ENCODE peak calls at places on chromosome 21, in nine cellular contexts. K is H1, B is ovary, R is stomach, S is A549, T is sigmoid colon, Q is transverse colon, I is suprapubic skin, F is K562. H is an unnamed sample.

GRCh38 chr21:28540514-28540913 is 452.2 kb downstream of the LTN1 start:
- DNase-seq in F (no peak), I (no peak), S (no peak), B (no peak), Q (no peak), T (no peak), K (no peak), R (no peak), H (no peak)

GRCh38 chr21:31576428-31576827 is 83.1 kb upstream of the SOD1 start:
- DNase-seq in B (no peak), Q (no peak), I (no peak), S (no peak), F (no peak), R (no peak), T (no peak), K (no peak), H (no peak)

GRCh38 chr21:15495965-15496364 is 233.8 kb upstream of the USP25 start:
- DNase-seq in K (no peak), I (no peak), S (no peak), B (no peak), T (no peak), R (no peak), Q (no peak), F (no peak), H (no peak)

GRCh38 chr21:15063821-15064575 is 802 bp downstream of the NRIP1 start:
- DNase-seq in K (peak), Q (peak), R (peak), B (no peak), T (peak), S (peak), F (peak), I (peak), H (peak)

GRCh38 chr21:15682977-15683376 is 46.8 kb upstream of the USP25 start:
- DNase-seq in K (no peak), B (no peak), F (no peak), Q (no peak), R (no peak), S (no peak), I (no peak), T (no peak), H (no peak)

GRCh38 chr21:42601656-42602055 is 51.8 kb upstream of the PDE9A start:
- DNase-seq in Q (no peak), F (no peak), B (no peak), T (no peak), I (no peak), S (no peak), R (no peak), K (no peak), H (no peak)

GRCh38 chr21:31526040-31526439 is 133.5 kb upstream of the SOD1 start:
- DNase-seq in F (no peak), T (no peak), I (no peak), B (no peak), R (no peak), S (peak), Q (no peak), K (no peak), H (no peak)

GRCh38 chr21:42445311-42445710 is 41.6 kb downstream of the UBASH3A start:
- DNase-seq in I (no peak), T (no peak), K (no peak), B (no peak), R (no peak), Q (no peak), F (no peak), S (no peak), H (no peak)

GRCh38 chr21:36968414-36968813 is 1.9 kb upstream of the HLCS start:
- DNase-seq in S (no peak), R (no peak), Q (no peak), T (no peak), K (no peak), B (no peak), I (no peak), F (no peak), H (no peak)

GRCh38 chr21:32260130-32260529 is 18.7 kb downstream of the MIS18A start:
- DNase-seq in S (no peak), B (no peak), Q (no peak), T (no peak), F (no peak), I (no peak), K (no peak), R (no peak), H (no peak)

GRCh38 chr21:27423906-27424595 is 457.2 kb upstream of the ADAMTS5 start:
- DNase-seq in S (no peak), B (no peak), R (no peak), Q (no peak), F (no peak), I (no peak), T (no peak), K (no peak), H (no peak)

GRCh38 chr21:42845296-42845965 is 33.9 kb downstream of the WDR4 start:
- DNase-seq in K (no peak), R (peak), F (no peak), S (no peak), B (no peak), I (peak), Q (no peak), T (peak), H (no peak)

GRCh38 chr21:29152936-29153335 is 22.5 kb downstream of the MAP3K7CL start:
- DNase-seq in K (no peak), R (no peak), I (no peak), B (no peak), Q (no peak), F (no peak), T (no peak), S (no peak), H (no peak)

GRCh38 chr21:42148584-42148983 is 70.4 kb upstream of the ABCG1 start:
- DNase-seq in K (no peak), Q (no peak), R (no peak), B (no peak), S (no peak), T (peak), I (peak), F (no peak), H (no peak)

GRCh38 chr21:15088483-15088882 is 23.7 kb upstream of the NRIP1 start:
- DNase-seq in R (no peak), I (no peak), F (no peak), B (no peak), S (no peak), K (no peak), Q (no peak), T (no peak), H (no peak)

GRCh38 chr21:19468981-19469715 is 1065.6 kb upstream of the TMPRSS15 start:
- DNase-seq in R (no peak), Q (no peak), F (no peak), B (no peak), S (no peak), T (no peak), K (no peak), I (no peak), H (no peak)

GRCh38 chr21:45098867-45099266 is 24.5 kb downstream of the ADARB1 start:
- DNase-seq in S (no peak), F (peak), R (no peak), I (no peak), Q (no peak), T (no peak), B (no peak), K (no peak), H (no peak)
- TF ChIP-seq CTCF in S (peak), F (peak), R (peak), I (no peak), Q (peak), T (no peak), B (no peak), K (no peak), H (peak)

GRCh38 chr21:33360871-33361602 is 36.3 kb downstream of the IFNAR1 start:
- DNase-seq in K (peak), T (peak), Q (peak), R (peak), S (peak), B (peak), F (peak), I (peak), H (peak)
- TF ChIP-seq EP300 in K (peak), T (no peak), Q (no peak), R (no peak), S (no peak), B (no peak), F (no peak), I (no peak), H (peak)

GRCh38 chr21:34889287-34889536 is 159.9 kb downstream of the RUNX1 start:
- DNase-seq in B (peak), I (no peak), F (no peak), S (no peak), T (peak), R (peak), K (no peak), Q (peak), H (no peak)

GRCh38 chr21:34888569-34889286 is 160.4 kb downstream of the RUNX1 start:
- DNase-seq in K (peak), I (peak), B (peak), F (peak), T (peak), Q (peak), S (peak), R (peak), H (peak)

GRCh38 chr21:34890258-34890723 is 158.8 kb downstream of the RUNX1 start:
- DNase-seq in B (no peak), S (no peak), F (no peak), R (no peak), K (peak), I (peak), Q (no peak), T (no peak), H (no peak)

GRCh38 chr21:34890724-34891609 is 158.1 kb downstream of the RUNX1 start:
- DNase-seq in B (peak), R (no peak), S (no peak), F (no peak), T (peak), I (no peak), Q (peak), K (peak), H (no peak)

DNA sequence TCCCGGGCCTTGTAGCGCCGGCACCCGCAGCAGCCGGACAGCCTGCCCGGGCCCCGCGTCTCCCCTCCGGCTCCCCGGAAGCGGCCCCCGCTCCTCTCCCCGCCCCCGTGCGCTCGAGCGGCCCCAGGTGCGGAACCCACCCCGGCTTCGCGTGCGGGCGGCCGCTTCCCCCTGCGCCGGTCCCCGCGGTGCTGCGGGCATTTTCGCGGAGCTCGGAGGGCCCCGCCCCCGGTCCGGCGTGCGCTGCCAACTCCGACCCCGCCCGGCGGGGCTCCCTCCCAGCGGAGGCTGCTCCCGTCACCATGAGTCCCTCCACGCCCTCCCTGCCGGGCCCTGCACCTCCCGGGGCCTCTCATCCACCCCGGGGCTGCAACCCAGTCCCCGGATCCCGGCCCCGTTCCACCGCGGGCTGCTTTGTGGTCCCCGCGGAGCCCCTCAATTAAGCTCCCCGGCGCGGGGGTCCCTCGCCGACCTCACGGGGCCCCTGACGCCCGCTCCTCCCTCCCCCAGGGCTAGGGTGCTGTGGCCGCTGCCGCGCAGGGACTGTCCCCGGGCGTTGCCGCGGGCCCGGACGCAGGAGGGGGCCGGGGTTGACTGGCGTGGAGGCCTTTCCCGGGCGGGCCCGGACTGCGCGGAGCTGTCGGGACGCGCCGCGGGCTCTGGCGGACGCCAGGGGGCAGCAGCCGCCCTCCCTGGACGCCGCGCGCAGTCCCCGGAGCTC is 159.4 kb downstream of the RUNX1 start:
- DNase-seq in T (peak), Q (peak), S (peak), F (peak), R (peak), B (peak), I (peak), K (peak), H (peak)
- TF ChIP-seq POLR2A in T (no peak), Q (no peak), S (no peak), F (peak), R (no peak), B (no peak), I (peak), K (no peak), H (no peak)

GRCh38 chr21:22120616-22121266 is 1122.5 kb downstream of the NCAM2 start:
- DNase-seq in R (no peak), B (no peak), Q (no peak), I (no peak), S (no peak), K (peak), T (no peak), F (peak), H (no peak)
- TF ChIP-seq CTCF in R (no peak), B (no peak), Q (peak), I (no peak), S (no peak), K (no peak), T (no peak), F (peak), H (no peak)